ENCODE peak calls at places on chromosomes 16 and 17, in five cellular contexts. O is HTR-8/SVneo, K is NCI-H1436, J is naive B cell, H is T-helper 2 cell. Q is an unnamed sample.

GRCh38 chr16:57629516-57630401 is 1.3 kb downstream of the ADGRG1 start:
- DNase-seq in O (no peak), K (no peak), J (no peak), H (no peak), Q (no peak)

GRCh38 chr16:58226790-58227189 is 28.9 kb upstream of the CSNK2A2 start:
- DNase-seq in O (no peak), K (no peak), J (no peak), H (no peak), Q (no peak)

GRCh38 chr17:17004251-17004996 is 32.5 kb upstream of the TNFRSF13B start:
- DNase-seq in O (no peak), K (no peak), J (no peak), H (no peak), Q (peak)

GRCh38 chr16:1846416-1846815 is 19.4 kb downstream of the FAHD1 start:
- DNase-seq in O (no peak), K (no peak), J (no peak), H (no peak), Q (no peak)

GRCh38 chr17:6487243-6488007 is 43.2 kb downstream of the PIMREG start:
- DNase-seq in O (no peak), K (no peak), J (no peak), H (no peak), Q (no peak)

GRCh38 chr16:10577305-10578202 is 2.8 kb downstream of the EMP2 start:
- DNase-seq in O (no peak), K (no peak), J (no peak), H (no peak), Q (peak)

GRCh38 chr17:45018514-45019176 is 32.8 kb downstream of the DCAKD start:
- DNase-seq in O (peak), K (peak), J (no peak), H (no peak), Q (no peak)

GRCh38 chr17:77141846-77142449 is 1.2 kb downstream of the SEC14L1 start:
- DNase-seq in O (no peak), K (no peak), J (no peak), H (no peak), Q (no peak)

GRCh38 chr17:1977583-1978395 is 47.3 kb downstream of the RTN4RL1 start:
- DNase-seq in O (no peak), K (peak), J (no peak), H (no peak), Q (no peak)

GRCh38 chr17:31122746-31123145 is 28.0 kb downstream of the NF1 start:
- DNase-seq in O (no peak), K (no peak), J (no peak), H (no peak), Q (no peak)

GRCh38 chr17:42322382-42323267 is 34.3 kb downstream of the STAT5A start:
- DNase-seq in O (peak), K (peak), J (peak), H (peak), Q (peak)

GRCh38 chr16:66677179-66677578 is 19.4 kb downstream of the CMTM4 start:
- DNase-seq in O (no peak), K (no peak), J (no peak), H (no peak), Q (no peak)

GRCh38 chr17:27430882-27431491 is 25.3 kb upstream of the KSR1 start:
- DNase-seq in O (peak), K (no peak), J (no peak), H (no peak), Q (peak)

GRCh38 chr16:47519037-47519436 is 57.9 kb downstream of the PHKB start:
- DNase-seq in O (no peak), K (no peak), J (no peak), H (no peak), Q (no peak)

GRCh38 chr16:72216767-72217166 is 44.8 kb upstream of the PMFBP1 start:
- DNase-seq in O (no peak), K (no peak), J (no peak), H (no peak), Q (no peak)

GRCh38 chr16:67398546-67399217 is 5.4 kb upstream of the TPPP3 start:
- DNase-seq in O (no peak), K (no peak), J (no peak), H (no peak), Q (no peak)

GRCh38 chr16:84471966-84472365 is 32.5 kb downstream of the MEAK7 start:
- DNase-seq in O (no peak), K (no peak), J (no peak), H (no peak), Q (no peak)

GRCh38 chr17:21008992-21009671 is 33.7 kb downstream of the USP22 start:
- DNase-seq in O (no peak), K (no peak), J (no peak), H (no peak), Q (no peak)

GRCh38 chr17:43710101-43710500 is 48.4 kb upstream of the MEOX1 start:
- DNase-seq in O (no peak), K (no peak), J (no peak), H (no peak), Q (no peak)

GRCh38 chr17:57902800-57903759 is 52.1 kb downstream of the CUEDC1 start:
- DNase-seq in O (peak), K (peak), J (no peak), H (no peak), Q (peak)

GRCh38 chr17:62616993-62617893 is 10.2 kb upstream of the MRC2 start:
- DNase-seq in O (no peak), K (no peak), J (no peak), H (no peak), Q (no peak)

GRCh38 chr17:29162909-29163341 is 17.3 kb downstream of the MYO18A start:
- DNase-seq in O (no peak), K (no peak), J (no peak), H (no peak), Q (no peak)

GRCh38 chr16:66660422-66661209 is 35.9 kb downstream of the CMTM4 start:
- DNase-seq in O (peak), K (no peak), J (no peak), H (no peak), Q (peak)

GRCh38 chr17:78993981-78994671 is 14.4 kb upstream of the LGALS3BP start:
- DNase-seq in O (no peak), K (no peak), J (no peak), H (no peak), Q (peak)

GRCh38 chr17:74742978-74743545 is 5.4 kb upstream of the NHERF1 start:
- DNase-seq in O (no peak), K (no peak), J (no peak), H (no peak), Q (no peak)

GRCh38 chr16:66549284-66550131 is at the start of gene TK2:
- DNase-seq in O (peak), K (peak), J (peak), H (peak), Q (peak)

GRCh38 chr16:13138528-13138927 is 237.1 kb downstream of the SHISA9 start:
- DNase-seq in O (no peak), K (no peak), J (no peak), H (no peak), Q (no peak)

GRCh38 chr16:51898872-51899271 is 648.1 kb downstream of the TOX3 start:
- DNase-seq in O (no peak), K (no peak), J (no peak), H (no peak), Q (no peak)

GRCh38 chr17:17845046-17845775 is 8.4 kb upstream of the SREBF1 start:
- DNase-seq in O (no peak), K (no peak), J (no peak), H (no peak), Q (no peak)

GRCh38 chr17:72715906-72716572 is 376.4 kb downstream of the SLC39A11 start:
- DNase-seq in O (peak), K (no peak), J (no peak), H (no peak), Q (no peak)

GRCh38 chr16:85616608-85617311 is 3.6 kb downstream of the GSE1 start:
- DNase-seq in O (no peak), K (no peak), J (peak), H (no peak), Q (no peak)

GRCh38 chr17:7348478-7349242 is 3.3 kb upstream of the KCTD11 start:
- DNase-seq in O (no peak), K (no peak), J (no peak), H (no peak), Q (no peak)

GRCh38 chr16:52171481-52171880 is 375.5 kb downstream of the TOX3 start:
- DNase-seq in O (no peak), K (no peak), J (no peak), H (no peak), Q (no peak)

GRCh38 chr16:80527297-80527696 is 13.5 kb upstream of the DYNLRB2 start:
- DNase-seq in O (peak), K (no peak), J (peak), H (peak), Q (no peak)

GRCh38 chr16:72287646-72288045 is 115.7 kb upstream of the PMFBP1 start:
- DNase-seq in O (no peak), K (no peak), J (no peak), H (no peak), Q (no peak)

GRCh38 chr17:7263801-7264078 is 1.5 kb upstream of the CLDN7 start:
- DNase-seq in O (no peak), K (no peak), J (no peak), H (no peak), Q (no peak)

GRCh38 chr16:49652441-49653175 is 203.3 kb downstream of the ZNF423 start:
- DNase-seq in O (no peak), K (no peak), J (no peak), H (no peak), Q (peak)

GRCh38 chr17:1711804-1712203 is 1.6 kb upstream of the TLCD2 start:
- DNase-seq in O (no peak), K (no peak), J (no peak), H (no peak), Q (no peak)

Q was measured in uterus.